ENCODE peak calls at places on chromosome 12, in four cellular contexts. R is HepG2, T is GM12878, B is K562. V is an unnamed sample.

GRCh38 chr12:108967869-108968540 is 52.9 kb downstream of the SVOP start:
- DNase-seq in R (peak), B (peak), T (no peak), V (peak)

GRCh38 chr12:103456006-103456405 is 39.8 kb downstream of the C12orf42 start:
- DNase-seq in B (no peak), T (no peak), R (no peak), V (no peak)

GRCh38 chr12:124479680-124480468 is 87.5 kb downstream of the NCOR2 start:
- DNase-seq in B (no peak), R (no peak), T (no peak), V (no peak)

GRCh38 chr12:58341791-58342190 is 400.4 kb downstream of the ATP23 start:
- DNase-seq in T (no peak), B (no peak), R (no peak), V (no peak)

GRCh38 chr12:27810756-27811155 is 30.7 kb upstream of the MANSC4 start:
- DNase-seq in R (no peak), B (no peak), T (no peak), V (no peak)

GRCh38 chr12:112900298-112901145 is 6.2 kb upstream of the OAS1 start:
- DNase-seq in T (no peak), B (peak), R (peak), V (peak)

GRCh38 chr12:70043490-70044138 is 199.6 kb upstream of the CNOT2 start:
- DNase-seq in B (no peak), T (no peak), R (no peak), V (no peak)

GRCh38 chr12:29563636-29564035 is 66.2 kb upstream of the OVCH1 start:
- DNase-seq in B (no peak), T (no peak), R (no peak), V (no peak)

GRCh38 chr12:6943719-6944380 is at the start of the genes C12orf57 and RNU7-1:
- DNase-seq in R (peak), T (peak), B (peak), V (peak)

GRCh38 chr12:80443974-80444666 is at the start of gene PTPRQ:
- DNase-seq in B (no peak), R (no peak), T (no peak), V (no peak)

GRCh38 chr12:124906606-124907261 is 7.7 kb downstream of the UBC start:
- DNase-seq in R (peak), T (peak), B (peak), V (peak)

GRCh38 chr12:40692617-40693502 is 621 bp downstream of the CNTN1 start:
- DNase-seq in T (no peak), R (no peak), B (no peak), V (peak)
- TF ChIP-seq REST in T (no peak), R (no peak), B (no peak), V (no peak)

GRCh38 chr12:25051171-25051570 is 102.3 kb upstream of the BCAT1 start:
- DNase-seq in B (no peak), R (no peak), T (no peak), V (no peak)
- H3K4me3 ChIP-seq in B (no peak), R (no peak), T (peak), V (no peak)

DNA sequence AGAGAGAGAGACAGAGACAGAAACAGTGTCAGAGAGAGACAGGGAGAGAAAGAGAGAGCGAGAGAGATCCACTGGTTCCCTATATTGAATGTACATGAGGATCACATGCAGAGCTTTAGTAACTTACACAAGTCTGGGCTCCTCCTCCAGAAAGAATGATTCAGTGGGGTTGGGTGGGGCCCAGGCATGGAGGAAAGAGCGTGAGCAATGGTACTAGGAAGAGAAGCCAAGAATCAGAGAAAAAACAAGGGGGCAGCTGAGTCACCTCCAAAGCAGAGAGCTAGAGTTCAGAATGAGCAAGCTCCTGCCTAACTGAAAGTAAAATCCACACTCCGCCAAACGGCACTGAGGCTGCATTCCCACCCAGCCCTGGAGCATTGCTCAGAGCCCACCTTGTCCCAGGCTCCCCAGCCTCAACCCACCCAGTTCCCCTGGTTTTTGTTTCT is 670.1 kb upstream of the TBX3 start:
- DNase-seq in T (no peak), R (peak), B (no peak), V (peak)
- TF ChIP-seq KDM1A in T (no peak), R (no peak), B (no peak), V (no peak)

GRCh38 chr12:51240971-51241370 is 2.3 kb downstream of the DAZAP2 start:
- DNase-seq in T (no peak), B (no peak), R (no peak), V (no peak)

GRCh38 chr12:51242150-51242549 is 3.5 kb downstream of the DAZAP2 start:
- DNase-seq in B (no peak), T (no peak), R (no peak), V (no peak)

GRCh38 chr12:51242896-51243295 is 4.3 kb downstream of the DAZAP2 start:
- DNase-seq in R (no peak), B (no peak), T (no peak), V (no peak)

GRCh38 chr12:51238037-51238509 is 553 bp upstream of the DAZAP2 start:
- DNase-seq in B (no peak), T (no peak), R (no peak), V (no peak)

GRCh38 chr12:51238510-51239334 is at the start of gene DAZAP2:
- DNase-seq in R (peak), T (peak), B (peak), V (peak)
- TF ChIP-seq REST in R (no peak), T (no peak), B (peak), V (peak)

DNA sequence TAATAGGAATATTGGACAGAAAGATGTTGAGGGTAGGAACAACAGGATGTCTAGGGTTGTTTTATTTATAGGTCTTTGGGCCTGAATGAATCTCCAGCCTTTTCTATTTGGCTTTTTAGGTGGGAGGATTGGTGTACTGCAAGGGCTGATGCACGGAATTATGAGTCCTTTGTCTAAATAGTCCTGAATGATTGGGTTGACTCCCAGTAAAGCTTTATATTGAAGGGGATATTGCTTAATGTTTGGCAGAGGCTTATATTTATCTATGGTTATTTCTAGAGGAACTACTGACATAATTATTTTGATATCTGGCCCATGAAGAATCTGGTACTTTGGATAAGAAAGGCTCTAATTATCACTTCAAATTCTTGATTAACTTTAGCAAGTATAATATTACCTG is 253.6 kb upstream of the AVPR1A start:
- DNase-seq in B (no peak), T (no peak), R (no peak), V (no peak)
- H3K4me3 ChIP-seq in B (no peak), T (no peak), R (no peak), V (no peak)